ENCODE peak calls at places on chromosomes 3 and 15, in nine cellular contexts. R is ovary, Q is K562, M is stomach, N is suprapubic skin, G is transverse colon, V is A549, D is sigmoid colon, J is HepG2. U is an unnamed sample.

GRCh38 chr15:91385301-91385700 is 285.2 kb downstream of the SV2B start:
- DNase-seq in V (no peak), R (no peak), J (no peak), Q (no peak), M (no peak), G (no peak), N (no peak), D (no peak), U (no peak)

GRCh38 chr3:120018299-120018698 is 75.9 kb downstream of the GSK3B start:
- DNase-seq in N (no peak), G (no peak), M (no peak), R (no peak), Q (no peak), D (no peak), V (no peak), J (no peak), U (no peak)

GRCh38 chr15:43514241-43515057 is 3.0 kb upstream of the MAP1A start:
- DNase-seq in Q (peak), D (no peak), J (peak), R (no peak), V (no peak), M (no peak), G (peak), N (no peak), U (peak)

GRCh38 chr3:110138966-110139555 is 801.7 kb upstream of the DPPA4 start:
- DNase-seq in N (no peak), D (no peak), M (no peak), J (no peak), V (no peak), G (no peak), R (no peak), Q (no peak), U (no peak)

GRCh38 chr15:73051402-73051810 is 857 bp upstream of the NEO1 start:
- DNase-seq in J (no peak), Q (peak), G (peak), M (peak), R (peak), N (peak), V (peak), D (peak), U (peak)

GRCh38 chr3:134067311-134068161 is 37.8 kb upstream of the SLCO2A1 start:
- DNase-seq in Q (no peak), J (no peak), R (no peak), N (peak), D (no peak), V (no peak), M (no peak), G (no peak), U (no peak)

GRCh38 chr15:69979269-69979668 is 118.4 kb downstream of the TLE3 start:
- DNase-seq in R (no peak), N (no peak), G (peak), M (no peak), Q (no peak), V (peak), J (peak), D (no peak), U (no peak)

GRCh38 chr3:85342915-85343314 is 384.1 kb downstream of the CADM2 start:
- DNase-seq in M (no peak), D (no peak), G (no peak), J (peak), V (peak), Q (no peak), N (no peak), R (no peak), U (no peak)

GRCh38 chr15:68383161-68384074 is 48.5 kb downstream of the ITGA11 start:
- DNase-seq in Q (peak), R (no peak), N (peak), D (peak), M (peak), G (peak), J (peak), V (peak), U (no peak)

GRCh38 chr3:29540544-29540943 is 259.7 kb downstream of the RBMS3 start:
- DNase-seq in J (no peak), G (no peak), V (no peak), N (no peak), M (no peak), Q (no peak), R (no peak), D (no peak), U (no peak)

GRCh38 chr15:50137893-50138292 is 18.9 kb upstream of the ATP8B4 start:
- DNase-seq in R (no peak), Q (no peak), J (no peak), D (no peak), V (no peak), N (no peak), G (no peak), M (no peak), U (no peak)

GRCh38 chr3:50479523-50479922 is 23.9 kb downstream of the CACNA2D2 start:
- DNase-seq in M (no peak), N (no peak), R (no peak), V (no peak), G (no peak), Q (no peak), J (no peak), D (no peak), U (no peak)

GRCh38 chr3:143972155-143972494 is 502 bp downstream of the DIPK2A start:
- DNase-seq in Q (no peak), N (peak), V (no peak), D (no peak), R (no peak), G (no peak), M (no peak), J (no peak), U (peak)

GRCh38 chr3:75983609-75984290 is 198.4 kb upstream of the ZNF717 start:
- DNase-seq in D (no peak), R (no peak), G (no peak), M (no peak), V (no peak), N (no peak), Q (no peak), J (no peak), U (no peak)

GRCh38 chr15:70172561-70172960 is 74.8 kb upstream of the TLE3 start:
- DNase-seq in M (no peak), N (no peak), R (no peak), D (no peak), V (peak), Q (no peak), J (no peak), G (no peak), U (no peak)

DNA sequence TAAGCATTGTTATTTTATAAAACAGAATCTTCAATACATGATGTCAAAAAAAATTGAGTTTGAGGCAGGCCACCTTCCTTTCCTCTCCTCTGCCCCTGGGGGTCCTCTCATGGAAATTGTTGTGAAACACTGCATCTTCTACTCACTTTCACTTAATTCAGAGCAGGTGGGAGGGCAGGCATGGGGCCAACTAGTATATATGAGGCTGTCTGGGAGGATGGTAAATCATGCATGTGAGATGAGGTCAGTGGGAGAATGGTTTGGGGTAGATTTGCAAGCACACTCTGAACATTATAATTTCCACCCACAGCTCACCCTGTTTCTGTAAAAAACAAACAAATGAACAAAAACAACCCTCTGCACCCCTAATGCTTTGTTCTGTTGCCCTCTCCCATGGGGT is 10.4 kb upstream of the CCDC14 start:
- DNase-seq in J (no peak), R (no peak), G (no peak), N (no peak), V (no peak), M (no peak), D (no peak), Q (no peak), U (no peak)
- TF ChIP-seq EP300 in J (no peak), R (no peak), G (no peak), N (no peak), V (no peak), M (no peak), D (no peak), Q (no peak), U (no peak)

GRCh38 chr3:187139895-187140253 is 578 bp upstream of the RPL39L start:
- DNase-seq in V (no peak), Q (no peak), J (no peak), D (no peak), R (no peak), G (no peak), M (no peak), N (no peak), U (no peak)

GRCh38 chr3:187136936-187137335 is 2.4 kb downstream of the RPL39L start:
- DNase-seq in D (no peak), J (no peak), G (no peak), V (no peak), Q (no peak), R (no peak), M (no peak), N (no peak), U (no peak)

GRCh38 chr3:187136347-187136746 is 2.9 kb downstream of the RPL39L start:
- DNase-seq in G (no peak), J (no peak), V (no peak), M (no peak), R (no peak), Q (no peak), D (no peak), N (no peak), U (no peak)

DNA sequence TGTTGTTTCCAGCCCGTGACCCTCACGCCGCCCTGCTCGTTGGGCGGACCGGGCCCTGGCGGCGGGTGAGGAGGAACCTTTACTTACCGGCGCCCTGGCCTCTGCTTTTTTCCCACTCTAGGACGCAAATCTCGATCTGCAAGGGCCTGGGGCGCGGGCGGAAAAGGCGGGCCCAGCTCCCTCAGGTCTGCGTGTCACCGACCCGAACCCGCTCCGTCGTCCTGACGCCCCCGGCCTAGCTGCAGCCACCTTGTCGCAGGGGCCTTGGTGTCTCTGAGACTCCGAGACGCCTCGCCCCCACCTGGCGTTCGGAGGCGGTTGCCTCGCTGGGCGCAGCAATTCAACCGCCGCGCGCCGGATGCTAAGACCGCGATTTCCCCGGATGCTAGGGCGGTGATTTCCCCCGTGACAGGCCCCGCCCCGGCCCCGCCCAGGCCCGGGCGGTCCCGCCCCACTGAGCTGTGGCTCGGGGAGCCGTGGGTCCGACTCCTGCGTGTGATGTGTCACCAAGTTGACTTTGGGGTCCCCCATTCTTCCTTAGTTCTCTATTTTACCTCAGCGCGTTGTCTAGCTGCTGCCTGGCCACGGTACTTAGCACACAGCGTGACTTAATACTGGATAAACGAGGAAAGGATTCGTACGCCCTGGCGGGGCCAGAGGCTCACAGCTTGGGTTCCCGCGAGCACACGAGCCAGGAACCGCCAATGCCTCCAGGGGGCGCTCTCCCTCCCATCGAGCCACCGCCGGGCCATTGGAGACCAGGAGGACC is at the start of gene RPL39L:
- DNase-seq in J (no peak), V (peak), Q (peak), D (peak), G (peak), R (peak), N (peak), M (peak), U (peak)
- TF ChIP-seq POLR2A in J (no peak), V (peak), Q (peak), D (peak), G (peak), R (no peak), N (no peak), M (no peak), U (peak)

GRCh38 chr3:139491966-139492365 is 15.7 kb upstream of the RBP2 start:
- DNase-seq in R (no peak), D (no peak), V (no peak), G (no peak), M (no peak), Q (no peak), J (no peak), N (no peak), U (no peak)
- TF ChIP-seq CTCF in R (no peak), D (no peak), V (no peak), G (no peak), M (no peak), Q (no peak), J (no peak), N (no peak), U (no peak)

GRCh38 chr3:148309390-148310035 is 388.2 kb upstream of the AGTR1 start:
- DNase-seq in D (no peak), R (peak), G (peak), V (peak), N (no peak), M (no peak), Q (no peak), J (peak), U (no peak)

GRCh38 chr3:148307443-148307843 is 390.3 kb upstream of the AGTR1 start:
- DNase-seq in N (no peak), Q (no peak), D (no peak), M (no peak), V (no peak), R (no peak), J (no peak), G (no peak), U (no peak)
- TF ChIP-seq EP300 in N (no peak), Q (no peak), D (no peak), M (no peak), V (no peak), R (no peak), J (no peak), G (no peak), U (no peak)

DNA sequence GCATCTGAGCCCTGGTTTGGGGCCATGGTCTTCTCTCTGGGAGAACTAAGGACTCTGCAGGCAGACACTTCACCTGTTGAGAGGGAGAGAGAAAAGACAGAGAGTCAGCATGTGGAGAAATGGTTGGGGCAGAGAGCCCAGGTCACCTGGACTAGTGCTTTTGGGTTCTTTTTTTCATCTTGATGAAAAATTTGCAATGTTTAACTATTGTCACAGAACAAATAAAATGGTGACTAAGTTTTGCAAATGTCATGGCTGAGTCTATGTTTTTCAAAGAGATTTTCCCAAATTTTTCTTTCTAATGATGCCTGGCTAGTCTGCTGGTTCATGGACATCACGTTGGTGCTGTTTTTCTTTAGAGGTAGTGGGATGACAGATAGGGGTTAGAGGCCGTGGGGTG is 17.8 kb downstream of the FAH start:
- DNase-seq in J (no peak), Q (no peak), V (no peak), M (no peak), N (no peak), D (peak), R (no peak), G (no peak), U (no peak)
- TF ChIP-seq POLR2A in J (no peak), Q (no peak), V (no peak), M (no peak), N (no peak), D (no peak), R (no peak), G (no peak), U (no peak)

GRCh38 chr15:55110446-55110845 is 86.3 kb downstream of the RSL24D1 start:
- DNase-seq in R (no peak), N (no peak), Q (no peak), D (no peak), V (no peak), G (no peak), M (no peak), J (peak), U (no peak)

GRCh38 chr15:55108448-55108847 is 88.3 kb downstream of the RSL24D1 start:
- DNase-seq in V (no peak), Q (no peak), N (no peak), G (no peak), D (no peak), R (no peak), J (no peak), M (no peak), U (no peak)

GRCh38 chr15:55106155-55106554 is 90.6 kb downstream of the RSL24D1 start:
- DNase-seq in M (no peak), R (no peak), J (no peak), G (no peak), Q (no peak), V (no peak), D (no peak), N (no peak), U (no peak)

DNA sequence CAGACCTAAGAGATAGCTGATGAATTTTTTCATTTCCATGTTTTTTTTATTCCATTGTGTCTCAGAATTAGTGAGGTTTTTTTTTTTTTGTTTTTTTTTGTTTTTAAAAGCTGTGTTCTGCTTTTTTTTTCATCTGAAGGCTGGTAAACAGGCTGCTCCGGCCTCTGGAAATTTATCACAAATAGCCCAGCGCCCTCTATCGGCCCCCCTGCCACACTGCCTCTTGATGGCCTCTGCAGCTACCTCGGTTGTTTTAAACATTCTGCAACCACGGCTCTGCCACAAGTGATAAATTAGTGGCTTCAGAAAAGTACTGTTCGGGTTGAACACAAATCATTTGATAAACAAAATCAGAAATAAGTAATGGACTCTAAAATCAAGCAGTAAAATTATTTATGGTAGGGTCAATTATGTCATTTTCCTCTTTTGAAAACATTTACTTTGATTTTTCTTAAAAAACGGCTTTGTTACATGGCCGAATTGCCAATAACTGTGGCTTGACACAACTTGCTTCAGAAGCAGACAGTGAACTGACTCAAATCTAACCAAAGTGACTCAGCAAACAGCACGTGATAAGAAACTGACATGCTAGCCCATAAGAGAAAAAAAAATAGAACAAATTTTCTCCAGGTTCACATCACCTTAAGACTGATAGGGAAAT is 87.8 kb downstream of the RSL24D1 start:
- DNase-seq in G (peak), N (peak), R (peak), M (peak), D (peak), Q (peak), J (peak), V (peak), U (peak)
- TF ChIP-seq CTCF in G (peak), N (no peak), R (no peak), M (peak), D (peak), Q (peak), J (peak), V (peak), U (peak)

GRCh38 chr3:14463330-14464216 is 61.2 kb downstream of the SLC6A6 start:
- DNase-seq in G (no peak), R (no peak), J (no peak), V (no peak), D (no peak), M (no peak), Q (no peak), N (no peak), U (no peak)

GRCh38 chr3:14461748-14462324 is 59.4 kb downstream of the SLC6A6 start:
- DNase-seq in R (no peak), N (no peak), G (peak), J (peak), M (peak), V (peak), Q (peak), D (no peak), U (no peak)

GRCh38 chr3:14461006-14461747 is 58.8 kb downstream of the SLC6A6 start:
- DNase-seq in Q (no peak), J (no peak), M (peak), D (no peak), R (no peak), G (no peak), V (no peak), N (no peak), U (no peak)

GRCh38 chr3:14464521-14464920 is 62.1 kb downstream of the SLC6A6 start:
- DNase-seq in J (no peak), V (no peak), M (no peak), N (no peak), G (no peak), Q (no peak), D (no peak), R (no peak), U (no peak)

GRCh38 chr3:14462738-14463137 is 60.3 kb downstream of the SLC6A6 start:
- DNase-seq in V (no peak), Q (no peak), R (no peak), M (no peak), J (no peak), G (no peak), D (no peak), N (no peak), U (no peak)
- TF ChIP-seq EP300 in V (no peak), Q (no peak), R (no peak), M (no peak), J (no peak), G (no peak), D (no peak), N (no peak), U (no peak)